ENCODE peak calls at places on chromosome 10, in nine cellular contexts. One of them, this sample, is unnamed.

GRCh38 chr10:79098596-79099015 is 29.8 kb downstream of the ZMIZ1 start:
- DNase-seq in T-helper 17 cell: no peak
- DNase-seq in kidney glomerular epithelial cell: no peak
- DNase-seq in left colon: no peak
- DNase-seq in neural crest cell: no peak
- DNase-seq in ureter: no peak
- DNase-seq in uterus: no peak
- DNase-seq in CD4-positive, alpha-beta T cell: no peak
- DNase-seq in ELR: peak
- DNase-seq in this sample: peak

GRCh38 chr10:42367532-42368230 is 270.7 kb downstream of the ZNF33B start:
- DNase-seq in T-helper 17 cell: no peak
- DNase-seq in kidney glomerular epithelial cell: peak
- DNase-seq in left colon: peak
- DNase-seq in neural crest cell: no peak
- DNase-seq in ureter: peak
- DNase-seq in uterus: peak
- DNase-seq in CD4-positive, alpha-beta T cell: no peak
- DNase-seq in ELR: peak
- DNase-seq in this sample: peak

GRCh38 chr10:119723161-119723560 is 2.7 kb upstream of the INPP5F start:
- DNase-seq in T-helper 17 cell: no peak
- DNase-seq in kidney glomerular epithelial cell: no peak
- DNase-seq in left colon: no peak
- DNase-seq in neural crest cell: no peak
- DNase-seq in ureter: no peak
- DNase-seq in uterus: no peak
- DNase-seq in CD4-positive, alpha-beta T cell: no peak
- DNase-seq in ELR: no peak
- DNase-seq in this sample: no peak

GRCh38 chr10:132167041-132167674 is 19.6 kb upstream of the DPYSL4 start:
- DNase-seq in T-helper 17 cell: no peak
- DNase-seq in kidney glomerular epithelial cell: no peak
- DNase-seq in left colon: no peak
- DNase-seq in neural crest cell: no peak
- DNase-seq in ureter: no peak
- DNase-seq in uterus: no peak
- DNase-seq in CD4-positive, alpha-beta T cell: no peak
- DNase-seq in ELR: no peak
- DNase-seq in this sample: no peak

GRCh38 chr10:12512292-12513002 is 163.1 kb downstream of the CAMK1D start:
- DNase-seq in T-helper 17 cell: no peak
- DNase-seq in kidney glomerular epithelial cell: no peak
- DNase-seq in left colon: no peak
- DNase-seq in neural crest cell: no peak
- DNase-seq in ureter: peak
- DNase-seq in uterus: no peak
- DNase-seq in CD4-positive, alpha-beta T cell: no peak
- DNase-seq in ELR: no peak
- DNase-seq in this sample: no peak

GRCh38 chr10:44046605-44047004 is 338.3 kb downstream of the CXCL12 start:
- DNase-seq in T-helper 17 cell: no peak
- DNase-seq in kidney glomerular epithelial cell: peak
- DNase-seq in left colon: no peak
- DNase-seq in neural crest cell: peak
- DNase-seq in ureter: peak
- DNase-seq in uterus: no peak
- DNase-seq in CD4-positive, alpha-beta T cell: no peak
- DNase-seq in ELR: peak
- DNase-seq in this sample: no peak

GRCh38 chr10:84407390-84408049 is 79.1 kb downstream of the CCSER2 start:
- DNase-seq in T-helper 17 cell: no peak
- DNase-seq in kidney glomerular epithelial cell: no peak
- DNase-seq in left colon: no peak
- DNase-seq in neural crest cell: no peak
- DNase-seq in ureter: no peak
- DNase-seq in uterus: no peak
- DNase-seq in CD4-positive, alpha-beta T cell: no peak
- DNase-seq in ELR: no peak
- DNase-seq in this sample: no peak

GRCh38 chr10:51183783-51184182 is 109.5 kb downstream of the PRKG1 start:
- DNase-seq in T-helper 17 cell: no peak
- DNase-seq in kidney glomerular epithelial cell: no peak
- DNase-seq in left colon: no peak
- DNase-seq in neural crest cell: no peak
- DNase-seq in ureter: no peak
- DNase-seq in uterus: no peak
- DNase-seq in CD4-positive, alpha-beta T cell: no peak
- DNase-seq in ELR: no peak
- DNase-seq in this sample: no peak

GRCh38 chr10:6072215-6072941 is 10.2 kb upstream of the IL2RA start:
- DNase-seq in T-helper 17 cell: no peak
- DNase-seq in kidney glomerular epithelial cell: no peak
- DNase-seq in left colon: no peak
- DNase-seq in neural crest cell: no peak
- DNase-seq in ureter: no peak
- DNase-seq in uterus: no peak
- DNase-seq in CD4-positive, alpha-beta T cell: no peak
- DNase-seq in ELR: no peak
- DNase-seq in this sample: no peak

GRCh38 chr10:44978570-44979280 is at the start of gene DEPP1:
- DNase-seq in T-helper 17 cell: no peak
- DNase-seq in kidney glomerular epithelial cell: peak
- DNase-seq in left colon: peak
- DNase-seq in neural crest cell: peak
- DNase-seq in ureter: peak
- DNase-seq in uterus: peak
- DNase-seq in CD4-positive, alpha-beta T cell: no peak
- DNase-seq in ELR: peak
- DNase-seq in this sample: no peak

GRCh38 chr10:100738055-100738827 is 7.1 kb upstream of the PAX2 start:
- DNase-seq in T-helper 17 cell: no peak
- DNase-seq in kidney glomerular epithelial cell: peak
- DNase-seq in left colon: no peak
- DNase-seq in neural crest cell: no peak
- DNase-seq in ureter: no peak
- DNase-seq in uterus: no peak
- DNase-seq in CD4-positive, alpha-beta T cell: no peak
- DNase-seq in ELR: no peak
- DNase-seq in this sample: no peak

GRCh38 chr10:17588420-17588819 is 28.8 kb downstream of the HACD1 start:
- DNase-seq in T-helper 17 cell: no peak
- DNase-seq in kidney glomerular epithelial cell: no peak
- DNase-seq in left colon: no peak
- DNase-seq in neural crest cell: no peak
- DNase-seq in ureter: no peak
- DNase-seq in uterus: no peak
- DNase-seq in CD4-positive, alpha-beta T cell: no peak
- DNase-seq in ELR: no peak
- DNase-seq in this sample: no peak

GRCh38 chr10:6173203-6173602 is 29.5 kb upstream of the PFKFB3 start:
- DNase-seq in T-helper 17 cell: peak
- DNase-seq in kidney glomerular epithelial cell: no peak
- DNase-seq in left colon: no peak
- DNase-seq in neural crest cell: no peak
- DNase-seq in ureter: no peak
- DNase-seq in uterus: no peak
- DNase-seq in CD4-positive, alpha-beta T cell: peak
- DNase-seq in ELR: no peak
- DNase-seq in this sample: no peak

GRCh38 chr10:30027057-30028005 is 32.1 kb downstream of the JCAD start:
- DNase-seq in T-helper 17 cell: peak
- DNase-seq in kidney glomerular epithelial cell: no peak
- DNase-seq in left colon: peak
- DNase-seq in neural crest cell: no peak
- DNase-seq in ureter: peak
- DNase-seq in uterus: peak
- DNase-seq in CD4-positive, alpha-beta T cell: peak
- DNase-seq in ELR: no peak
- DNase-seq in this sample: peak

GRCh38 chr10:102670871-102671434 is 26.7 kb downstream of the TRIM8 start:
- DNase-seq in T-helper 17 cell: no peak
- DNase-seq in kidney glomerular epithelial cell: no peak
- DNase-seq in left colon: no peak
- DNase-seq in neural crest cell: no peak
- DNase-seq in ureter: no peak
- DNase-seq in uterus: no peak
- DNase-seq in CD4-positive, alpha-beta T cell: no peak
- DNase-seq in ELR: no peak
- DNase-seq in this sample: no peak

GRCh38 chr10:25017247-25017590 is 807 bp downstream of the THNSL1 start:
- DNase-seq in T-helper 17 cell: no peak
- DNase-seq in kidney glomerular epithelial cell: no peak
- DNase-seq in left colon: peak
- DNase-seq in neural crest cell: no peak
- DNase-seq in ureter: no peak
- DNase-seq in uterus: no peak
- DNase-seq in CD4-positive, alpha-beta T cell: peak
- DNase-seq in ELR: no peak
- DNase-seq in this sample: no peak

GRCh38 chr10:110311357-110311949 is 6.7 kb upstream of the SMNDC1 start:
- DNase-seq in T-helper 17 cell: no peak
- DNase-seq in kidney glomerular epithelial cell: peak
- DNase-seq in left colon: peak
- DNase-seq in neural crest cell: no peak
- DNase-seq in ureter: no peak
- DNase-seq in uterus: peak
- DNase-seq in CD4-positive, alpha-beta T cell: no peak
- DNase-seq in ELR: peak
- DNase-seq in this sample: no peak

GRCh38 chr10:96959733-96960132 is 127.6 kb downstream of the LCOR start:
- DNase-seq in T-helper 17 cell: no peak
- DNase-seq in kidney glomerular epithelial cell: no peak
- DNase-seq in left colon: no peak
- DNase-seq in neural crest cell: no peak
- DNase-seq in ureter: no peak
- DNase-seq in uterus: no peak
- DNase-seq in CD4-positive, alpha-beta T cell: no peak
- DNase-seq in ELR: no peak
- DNase-seq in this sample: no peak

GRCh38 chr10:11379771-11380170 is 231.7 kb downstream of the USP6NL start:
- DNase-seq in T-helper 17 cell: no peak
- DNase-seq in kidney glomerular epithelial cell: no peak
- DNase-seq in left colon: no peak
- DNase-seq in neural crest cell: no peak
- DNase-seq in ureter: no peak
- DNase-seq in uterus: no peak
- DNase-seq in CD4-positive, alpha-beta T cell: no peak
- DNase-seq in ELR: no peak
- DNase-seq in this sample: no peak

GRCh38 chr10:77457266-77457665 is 180.3 kb downstream of the KCNMA1 start:
- DNase-seq in T-helper 17 cell: no peak
- DNase-seq in kidney glomerular epithelial cell: no peak
- DNase-seq in left colon: no peak
- DNase-seq in neural crest cell: no peak
- DNase-seq in ureter: no peak
- DNase-seq in uterus: no peak
- DNase-seq in CD4-positive, alpha-beta T cell: no peak
- DNase-seq in ELR: no peak
- DNase-seq in this sample: no peak

GRCh38 chr10:112986791-112987190 is 36.7 kb downstream of the TCF7L2 start:
- DNase-seq in T-helper 17 cell: no peak
- DNase-seq in kidney glomerular epithelial cell: no peak
- DNase-seq in left colon: no peak
- DNase-seq in neural crest cell: no peak
- DNase-seq in ureter: no peak
- DNase-seq in uterus: no peak
- DNase-seq in CD4-positive, alpha-beta T cell: no peak
- DNase-seq in ELR: no peak
- DNase-seq in this sample: no peak

GRCh38 chr10:46077141-46077554 is 31.1 kb upstream of the MSMB start:
- DNase-seq in T-helper 17 cell: no peak
- DNase-seq in kidney glomerular epithelial cell: no peak
- DNase-seq in left colon: no peak
- DNase-seq in neural crest cell: no peak
- DNase-seq in ureter: no peak
- DNase-seq in uterus: no peak
- DNase-seq in CD4-positive, alpha-beta T cell: no peak
- DNase-seq in ELR: no peak
- DNase-seq in this sample: no peak

GRCh38 chr10:35336084-35336831 is at the start of gene CCNY:
- DNase-seq in T-helper 17 cell: peak
- DNase-seq in kidney glomerular epithelial cell: peak
- DNase-seq in left colon: peak
- DNase-seq in neural crest cell: peak
- DNase-seq in ureter: peak
- DNase-seq in uterus: peak
- DNase-seq in CD4-positive, alpha-beta T cell: peak
- DNase-seq in ELR: peak
- DNase-seq in this sample: peak

This sample was measured in activated B cell treated with CpG ODN at 0.5 μM for 24 hours.